ENCODE peak calls at places on chromosome 19, in nine cellular contexts. X is type B pancreatic cell, A is lower lobe of right lung, O is kidney, H is cardiac fibroblast, Y is GM10248, L is right lobe of liver, C is nephron progenitor cell, J is tibial nerve. N is an unnamed sample.

GRCh38 chr19:29079331-29079730 is 133.6 kb downstream of the UQCRFS1 start:
- DNase-seq in H (no peak), O (no peak), X (no peak), Y (no peak), A (no peak), L (no peak), J (no peak), C (no peak), N (no peak)

GRCh38 chr19:5804516-5805464 is at the start of gene NRTN:
- DNase-seq in H (no peak), Y (peak), O (peak), L (peak), C (peak), X (no peak), J (no peak), A (no peak), N (no peak)

GRCh38 chr19:57903298-57904174 is 12.9 kb downstream of the ZNF417 start:
- DNase-seq in H (peak), C (no peak), X (no peak), O (no peak), L (no peak), Y (no peak), A (no peak), J (no peak), N (no peak)

GRCh38 chr19:53659292-53659691 is 27.5 kb downstream of the DPRX start:
- DNase-seq in X (no peak), C (peak), Y (no peak), H (peak), J (no peak), O (no peak), L (peak), A (no peak), N (no peak)

GRCh38 chr19:57103573-57104277 is 16.1 kb upstream of the USP29 start:
- DNase-seq in C (peak), A (no peak), J (peak), L (no peak), H (peak), Y (peak), O (no peak), X (no peak), N (no peak)

GRCh38 chr19:55341191-55342043 is 1.7 kb downstream of the KMT5C start:
- DNase-seq in X (no peak), L (peak), A (peak), Y (peak), C (peak), J (peak), O (peak), H (peak), N (no peak)

GRCh38 chr19:12090807-12091206 is 26.3 kb downstream of the ZNF844 start:
- DNase-seq in L (peak), J (no peak), Y (peak), X (peak), H (peak), O (no peak), C (peak), A (peak), N (no peak)

GRCh38 chr19:6270822-6271221 is 9.0 kb downstream of the MLLT1 start:
- DNase-seq in Y (no peak), C (no peak), L (no peak), H (no peak), A (no peak), X (no peak), J (no peak), O (no peak), N (no peak)

GRCh38 chr19:14383898-14384669 is 2.8 kb downstream of the ADGRE5 start:
- DNase-seq in A (peak), C (no peak), H (peak), O (no peak), X (no peak), Y (peak), J (no peak), L (no peak), N (no peak)

GRCh38 chr19:27748551-27749152 is 1464.3 kb downstream of the UQCRFS1 start:
- DNase-seq in X (no peak), J (no peak), C (no peak), H (no peak), Y (no peak), L (no peak), O (no peak), A (no peak), N (no peak)

GRCh38 chr19:3117746-3118145 is 18.1 kb upstream of the GNA15 start:
- DNase-seq in L (peak), Y (no peak), X (no peak), J (no peak), C (no peak), H (no peak), O (peak), A (no peak), N (peak)

GRCh38 chr19:13935765-13936486 is 2.3 kb downstream of the PODNL1 start:
- DNase-seq in H (peak), J (no peak), Y (no peak), X (no peak), O (peak), C (peak), A (no peak), L (no peak), N (no peak)

GRCh38 chr19:57034544-57034943 is 85.2 kb upstream of the USP29 start:
- DNase-seq in C (no peak), L (no peak), H (no peak), A (no peak), Y (no peak), X (no peak), J (no peak), O (no peak), N (no peak)

GRCh38 chr19:43465468-43466120 is at the start of gene LYPD3:
- DNase-seq in L (peak), Y (no peak), J (no peak), C (no peak), H (peak), X (no peak), A (no peak), O (peak), N (no peak)

GRCh38 chr19:12769689-12770088 is 5.7 kb downstream of the HOOK2 start:
- DNase-seq in J (no peak), O (no peak), C (peak), X (peak), A (peak), Y (peak), L (no peak), H (no peak), N (no peak)

GRCh38 chr19:42290523-42291436 is 11.2 kb upstream of the PRR19 start:
- DNase-seq in C (peak), Y (no peak), J (no peak), O (peak), H (no peak), A (no peak), X (no peak), L (peak), N (peak)

GRCh38 chr19:43467276-43467675 is 1.9 kb upstream of the LYPD3 start:
- DNase-seq in J (no peak), H (no peak), C (no peak), L (no peak), Y (no peak), A (no peak), X (no peak), O (no peak), N (no peak)

GRCh38 chr19:10644351-10645007 is 9.7 kb upstream of the ILF3 start:
- DNase-seq in O (peak), C (peak), L (peak), X (peak), H (peak), J (peak), Y (peak), A (peak), N (no peak)

GRCh38 chr19:41479757-41480191 is 36.8 kb downstream of the ERICH4 start:
- DNase-seq in O (peak), X (no peak), A (no peak), J (no peak), L (peak), H (peak), Y (no peak), C (no peak), N (no peak)

GRCh38 chr19:16359074-16359473 is 34.4 kb downstream of the KLF2 start:
- DNase-seq in J (no peak), L (no peak), C (no peak), X (no peak), O (no peak), Y (no peak), H (no peak), A (no peak), N (no peak)

GRCh38 chr19:45815501-45816216 is 551 bp upstream of the RSPH6A start:
- DNase-seq in L (no peak), Y (no peak), O (no peak), C (peak), J (no peak), X (no peak), A (peak), H (no peak), N (peak)

GRCh38 chr19:29680447-29680846 is 15.2 kb downstream of the PLEKHF1 start:
- DNase-seq in J (no peak), A (peak), H (no peak), C (no peak), X (no peak), O (peak), Y (peak), L (no peak), N (no peak)

GRCh38 chr19:43595605-43595998 is 332 bp downstream of the IRGQ start:
- DNase-seq in J (no peak), L (no peak), A (peak), C (no peak), X (no peak), O (no peak), H (no peak), Y (no peak), N (no peak)

GRCh38 chr19:29777916-29778315 is 33.9 kb upstream of the CCNE1 start:
- DNase-seq in A (no peak), O (no peak), L (no peak), J (no peak), C (no peak), Y (no peak), X (no peak), H (no peak), N (no peak)

GRCh38 chr19:5805465-5806132 is 732 bp downstream of the NRTN start:
- DNase-seq in Y (peak), H (peak), O (peak), A (peak), X (no peak), J (no peak), C (peak), L (peak), N (peak)

GRCh38 chr19:5967994-5968430 is 9.9 kb downstream of the RANBP3 start:
- DNase-seq in Y (peak), L (no peak), C (peak), X (no peak), J (peak), H (peak), O (peak), A (peak), N (no peak)

GRCh38 chr19:40585677-40586422 is 9.2 kb downstream of the SHKBP1 start:
- DNase-seq in X (no peak), J (no peak), C (no peak), Y (no peak), L (no peak), O (no peak), H (peak), A (no peak), N (no peak)

GRCh38 chr19:18351544-18351943 is 11.1 kb downstream of the PGPEP1 start:
- DNase-seq in C (no peak), J (no peak), O (no peak), L (no peak), H (no peak), Y (no peak), A (no peak), X (no peak), N (no peak)

GRCh38 chr19:5425260-5425659 is 30.0 kb upstream of the ZNRF4 start:
- DNase-seq in Y (no peak), L (no peak), X (no peak), H (no peak), A (no peak), C (no peak), J (no peak), O (no peak), N (no peak)

GRCh38 chr19:42461700-42462324 is 19.1 kb upstream of the CXCL17 start:
- DNase-seq in A (no peak), L (no peak), X (no peak), Y (no peak), C (no peak), H (no peak), J (no peak), O (no peak), N (no peak)

GRCh38 chr19:31553844-31554215 is 204.6 kb upstream of the TSHZ3 start:
- DNase-seq in L (no peak), A (no peak), H (no peak), O (no peak), Y (no peak), C (no peak), J (peak), X (no peak), N (no peak)

GRCh38 chr19:7013678-7014077 is 7.6 kb downstream of the MBD3L2B start:
- DNase-seq in Y (peak), A (no peak), L (no peak), H (peak), C (no peak), J (no peak), O (no peak), X (no peak), N (no peak)

GRCh38 chr19:36060430-36060829 is 5.7 kb downstream of the WDR62 start:
- DNase-seq in A (no peak), H (peak), X (no peak), Y (peak), J (no peak), O (no peak), C (peak), L (peak), N (no peak)
- TF ChIP-seq CTCF in A (peak), H (peak), X (peak), Y (peak), J (peak), O (peak), C (peak), L (peak), N (peak)

DNA sequence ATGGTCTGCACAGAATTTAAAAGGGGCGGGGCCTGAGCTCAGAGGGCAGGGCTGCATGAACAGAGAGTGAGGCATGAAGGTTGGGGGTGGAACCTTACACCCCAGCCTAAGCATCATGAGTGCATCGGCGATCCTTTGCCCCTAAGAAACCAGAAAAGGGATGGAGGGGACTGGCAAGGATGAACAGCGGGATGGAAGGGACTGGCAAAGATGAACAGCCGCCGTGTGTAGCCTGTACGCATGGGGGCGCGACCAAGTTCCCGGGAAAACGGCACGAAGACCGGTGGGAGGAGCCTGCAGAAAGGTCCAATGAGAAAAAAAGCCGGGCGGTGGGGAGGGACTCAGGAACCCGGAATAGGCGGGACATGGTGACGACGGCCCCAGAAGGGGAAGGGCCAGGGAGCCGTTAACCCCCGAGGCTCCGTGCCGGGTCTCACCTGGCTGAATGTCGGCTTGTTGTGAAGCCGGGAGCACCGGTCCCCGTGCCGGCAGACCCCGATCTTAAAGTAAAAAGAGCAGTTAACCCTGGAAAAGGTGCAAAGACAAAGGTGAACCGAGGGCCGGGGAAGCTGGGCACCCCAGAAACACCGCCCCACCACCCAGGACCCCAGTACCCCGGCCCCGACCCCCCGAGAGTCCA is 410 bp downstream of the U2AF1L4 start:
- DNase-seq in A (peak), L (peak), O (peak), H (peak), C (peak), X (peak), J (peak), Y (peak), N (peak)
- TF ChIP-seq CTCF in A (peak), L (peak), O (no peak), H (peak), C (no peak), X (peak), J (peak), Y (peak), N (peak)

GRCh38 chr19:9597027-9597426 is 12.7 kb upstream of the ZNF121 start:
- DNase-seq in L (no peak), Y (no peak), X (no peak), J (no peak), O (no peak), A (no peak), C (no peak), H (peak), N (no peak)
- TF ChIP-seq CTCF in L (no peak), Y (no peak), X (no peak), J (no peak), O (no peak), A (no peak), C (no peak), H (no peak), N (no peak)

DNA sequence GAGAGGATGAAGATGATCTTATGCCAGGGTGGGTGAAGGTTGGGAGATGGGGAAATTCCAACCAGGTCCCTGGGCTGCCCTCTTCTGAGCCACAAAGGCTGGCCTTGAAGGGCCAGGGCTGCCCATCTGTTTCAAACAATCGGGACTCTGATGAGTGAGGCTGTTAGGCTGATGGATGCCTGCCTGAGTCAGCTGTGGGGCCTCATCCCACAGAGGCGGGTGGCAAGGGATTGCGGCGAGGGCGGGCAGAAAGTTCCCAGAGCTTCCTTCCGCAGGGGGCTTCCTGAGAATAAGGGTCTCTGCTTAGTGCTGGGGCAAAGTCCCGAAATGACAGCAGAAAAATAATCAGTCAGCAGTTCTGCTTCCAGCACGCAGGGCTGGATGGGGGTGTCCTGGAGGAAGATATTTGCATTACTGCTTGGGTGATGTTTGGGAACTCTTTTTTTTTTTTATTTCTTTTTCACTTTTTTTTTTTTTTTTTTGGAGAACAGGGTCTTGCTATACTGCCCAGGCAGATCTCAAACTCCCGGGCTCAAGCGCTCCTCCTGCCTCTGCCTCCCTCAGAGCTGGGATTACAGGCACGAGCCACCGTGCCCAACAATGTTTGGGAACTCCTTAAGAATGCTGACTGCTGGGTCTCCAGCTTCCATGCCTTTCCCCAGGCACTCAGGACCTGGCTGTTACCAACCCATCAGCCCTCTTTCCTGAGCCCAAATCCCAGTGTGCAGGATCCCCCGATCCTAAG is 14.1 kb downstream of the SH3GL1 start:
- DNase-seq in C (no peak), O (no peak), J (no peak), A (no peak), H (no peak), Y (no peak), L (no peak), X (no peak), N (no peak)
- TF ChIP-seq CTCF in C (no peak), O (no peak), J (peak), A (no peak), H (peak), Y (no peak), L (peak), X (peak), N (peak)

GRCh38 chr19:49684983-49685553 is 4.3 kb upstream of the ADM5 start:
- DNase-seq in L (no peak), Y (no peak), O (no peak), H (no peak), X (no peak), A (no peak), C (no peak), J (no peak), N (no peak)

GRCh38 chr19:49682274-49682673 is 5.2 kb downstream of the PRMT1 start:
- DNase-seq in A (no peak), X (no peak), J (no peak), H (no peak), Y (no peak), C (no peak), O (no peak), L (no peak), N (no peak)

GRCh38 chr19:49683814-49684250 is 5.6 kb upstream of the ADM5 start:
- DNase-seq in A (no peak), Y (no peak), O (no peak), C (no peak), X (no peak), L (no peak), J (no peak), H (no peak), N (no peak)

GRCh38 chr19:49685845-49686332 is 3.5 kb upstream of the ADM5 start:
- DNase-seq in Y (no peak), C (no peak), J (no peak), A (no peak), X (peak), O (no peak), L (no peak), H (no peak), N (no peak)

GRCh38 chr19:49684251-49684982 is 5.0 kb upstream of the ADM5 start:
- DNase-seq in H (no peak), L (no peak), Y (peak), O (no peak), X (peak), A (no peak), C (no peak), J (no peak), N (no peak)
- TF ChIP-seq CTCF in H (peak), L (peak), Y (peak), O (no peak), X (peak), A (peak), C (peak), J (no peak), N (peak)

DNA sequence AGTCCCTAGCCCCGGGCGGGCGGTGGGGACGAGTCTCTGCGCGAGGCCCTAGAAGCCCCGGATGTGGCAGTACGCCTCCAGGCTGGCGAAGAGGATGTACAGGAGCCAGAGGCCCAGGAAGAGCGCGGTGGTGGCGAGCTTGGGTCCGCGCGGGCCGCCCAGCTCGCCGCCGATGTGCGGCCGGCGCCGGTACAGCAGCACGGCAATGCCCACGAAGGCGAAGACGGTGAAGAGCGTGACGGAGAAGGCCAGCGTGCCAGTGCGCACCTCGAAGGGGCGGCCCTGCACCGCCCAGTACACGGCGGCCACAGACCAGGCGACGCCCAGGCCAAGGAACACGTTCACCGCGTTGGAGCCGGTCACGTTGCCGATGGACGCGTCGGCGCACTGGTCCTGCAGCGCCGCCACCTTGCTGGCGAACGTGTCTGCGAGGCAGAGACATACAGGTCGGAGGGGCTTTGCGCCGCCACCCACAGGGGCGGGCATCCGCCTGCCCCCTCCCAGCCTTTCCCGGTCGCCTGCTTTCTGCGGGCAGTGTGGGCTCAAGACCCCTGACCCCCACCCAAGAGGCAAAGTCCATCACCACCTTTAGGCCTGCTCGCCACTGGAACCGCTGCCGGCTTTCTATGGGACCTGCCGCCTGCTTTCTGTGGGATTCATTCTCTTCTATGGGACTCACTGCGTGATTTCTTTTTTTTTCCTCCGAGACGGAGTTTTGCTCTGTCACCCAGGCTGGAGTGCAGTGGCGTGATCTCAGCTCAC is 10.9 kb upstream of the MEIS3 start:
- DNase-seq in C (peak), A (peak), L (peak), J (peak), O (peak), H (peak), X (no peak), Y (no peak), N (no peak)
- TF ChIP-seq CTCF in C (peak), A (no peak), L (peak), J (peak), O (peak), H (no peak), X (peak), Y (no peak), N (peak)